ENCODE peak calls at places on chromosomes 7 and 10, in four cellular contexts. I is H1, U is K562, X is HepG2. J is an unnamed sample. For H3K4me1, the result is how much of the 10 kb centered on the place peaks cover.

GRCh38 chr10:25018703-25019102 is 2.3 kb downstream of the THNSL1 start:
- DNase-seq in U (no peak), I (no peak), X (no peak), J (no peak)

GRCh38 chr10:126959906-126960685 is 54.9 kb downstream of the DOCK1 start:
- DNase-seq in I (no peak), U (no peak), X (no peak), J (no peak)

GRCh38 chr7:139730746-139731612 is 46.8 kb downstream of the HIPK2 start:
- DNase-seq in U (no peak), I (no peak), X (no peak), J (no peak)

GRCh38 chr7:19621740-19622139 is 87.1 kb downstream of the POLR1F start:
- DNase-seq in U (no peak), X (no peak), I (no peak), J (peak)

GRCh38 chr10:74754397-74754796 is 72.0 kb upstream of the KAT6B start:
- DNase-seq in X (no peak), U (no peak), I (no peak), J (no peak)

GRCh38 chr10:18164771-18165361 is 24.6 kb downstream of the CACNB2 start:
- DNase-seq in U (no peak), X (no peak), I (no peak), J (no peak)

GRCh38 chr7:131581241-131582157 is 25.1 kb upstream of the PODXL start:
- DNase-seq in I (peak), X (no peak), U (no peak), J (no peak)

GRCh38 chr10:35739998-35740397 is 97.9 kb upstream of the FZD8 start:
- DNase-seq in X (no peak), U (no peak), I (no peak), J (no peak)

GRCh38 chr10:59362991-59363390 is 642 bp upstream of the FAM13C start:
- DNase-seq in X (no peak), U (no peak), I (peak), J (no peak)

GRCh38 chr7:6012355-6013104 is 3.5 kb downstream of the AIMP2 start:
- DNase-seq in I (no peak), X (no peak), U (no peak), J (no peak)

GRCh38 chr10:101576229-101576863 is 11.7 kb downstream of the POLL start:
- DNase-seq in U (peak), I (no peak), X (no peak), J (no peak)

GRCh38 chr10:23869996-23870395 is 338.9 kb upstream of the KIAA1217 start:
- DNase-seq in I (no peak), X (no peak), U (no peak), J (no peak)

GRCh38 chr10:22476601-22477364 is 131.5 kb downstream of the SPAG6 start:
- DNase-seq in X (no peak), I (peak), U (no peak), J (no peak)

GRCh38 chr10:128068398-128069285 is 57.6 kb downstream of the MKI67 start:
- DNase-seq in I (no peak), U (no peak), X (no peak), J (no peak)

GRCh38 chr7:64878684-64879083 is 24.4 kb upstream of the ZNF273 start:
- DNase-seq in U (peak), X (no peak), I (no peak), J (no peak)

GRCh38 chr10:42984761-42985325 is 92.0 kb upstream of the RET start:
- DNase-seq in I (peak), U (no peak), X (no peak), J (no peak)

GRCh38 chr10:113986316-113986715 is 57.4 kb upstream of the ADRB1 start:
- DNase-seq in X (no peak), I (no peak), U (no peak), J (no peak)

GRCh38 chr7:113629244-113629643 is 289.6 kb downstream of the PPP1R3A start:
- DNase-seq in X (no peak), U (no peak), I (no peak), J (no peak)

GRCh38 chr10:454860-455259 is 234.6 kb downstream of the DIP2C start:
- DNase-seq in X (no peak), U (no peak), I (no peak), J (peak)

GRCh38 chr7:2802504-2803341 is 41.4 kb downstream of the GNA12 start:
- DNase-seq in I (peak), U (no peak), X (peak), J (no peak)

GRCh38 chr7:77877800-77878199 is 79.2 kb downstream of the PHTF2 start:
- DNase-seq in I (no peak), U (no peak), X (no peak), J (no peak)

GRCh38 chr10:110859206-110859946 is 12.4 kb upstream of the PDCD4 start:
- DNase-seq in X (no peak), U (no peak), I (peak), J (no peak)

GRCh38 chr10:46539596-46540411 is 16.7 kb downstream of the GPRIN2 start:
- DNase-seq in U (no peak), I (no peak), X (peak), J (no peak)

GRCh38 chr7:1810521-1810920 is 140.4 kb downstream of the ELFN1 start:
- DNase-seq in I (no peak), X (no peak), U (no peak), J (no peak)

GRCh38 chr10:20616056-20616671 is 280.9 kb downstream of the NEBL start:
- DNase-seq in U (no peak), X (no peak), I (no peak), J (no peak)

GRCh38 chr10:43390791-43391190 is 18.2 kb downstream of the HNRNPF start:
- DNase-seq in I (no peak), U (no peak), X (peak), J (no peak)

GRCh38 chr7:103240806-103241205 is 56.4 kb upstream of the PMPCB start:
- DNase-seq in U (no peak), X (no peak), I (no peak), J (no peak)

GRCh38 chr10:114714281-114714741 is 56.2 kb upstream of the ABLIM1 start:
- DNase-seq in X (peak), U (no peak), I (no peak), J (no peak)

DNA sequence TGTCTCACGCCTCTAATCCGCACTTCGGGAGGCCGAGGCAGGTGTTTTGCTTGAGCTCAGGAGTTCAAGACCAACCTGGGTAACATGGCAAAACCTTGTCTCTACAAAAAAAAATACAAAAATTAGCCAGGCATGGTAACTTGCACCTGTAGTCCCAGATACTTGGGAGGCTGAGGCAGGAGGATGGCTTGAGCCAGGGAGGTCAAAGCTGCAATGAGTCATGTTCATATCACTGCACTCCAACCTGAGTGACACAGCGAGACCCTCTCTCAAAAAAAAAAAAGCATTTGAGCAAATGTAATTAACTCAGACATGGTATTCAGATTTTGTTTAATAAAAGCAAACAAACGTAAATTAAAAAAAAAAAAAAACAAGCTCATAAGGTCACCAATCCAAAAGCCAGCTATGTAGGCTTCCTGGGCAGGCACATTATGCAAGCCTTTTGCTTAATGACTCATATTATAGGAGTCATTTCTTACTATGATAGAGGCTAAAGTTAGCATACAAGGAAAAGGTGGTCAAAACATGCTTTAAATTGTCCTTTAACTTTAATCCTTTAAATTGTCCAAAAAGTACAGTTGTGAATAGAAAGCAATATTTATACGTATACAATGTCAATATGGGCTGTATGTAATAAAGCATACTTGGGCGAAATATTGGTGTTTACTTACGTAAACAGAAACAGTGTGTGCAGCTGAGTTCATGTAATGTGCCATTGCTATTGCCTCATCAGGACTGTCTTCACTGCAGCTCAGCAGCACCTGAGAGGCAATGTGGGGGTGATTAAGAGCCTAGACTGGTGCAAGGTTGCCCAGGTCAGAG is 13.0 kb downstream of the AKR1D1 start:
- DNase-seq in I (no peak), X (peak), U (no peak), J (no peak)
- TF ChIP-seq FOSL1 in I (no peak), X (no peak), U (peak), J (peak)

GRCh38 chr10:62049815-62050626 is 148.5 kb downstream of the ARID5B start:
- DNase-seq in X (no peak), U (no peak), I (no peak), J (no peak)

GRCh38 chr10:62047240-62047897 is 145.9 kb downstream of the ARID5B start:
- DNase-seq in U (no peak), X (no peak), I (no peak), J (no peak)

GRCh38 chr10:62047960-62048383 is 146.5 kb downstream of the ARID5B start:
- DNase-seq in X (peak), U (no peak), I (no peak), J (no peak)

GRCh38 chr10:62048919-62049636 is 147.6 kb downstream of the ARID5B start:
- DNase-seq in I (peak), U (peak), X (peak), J (no peak)

GRCh38 chr10:62048473-62048872 is 147.0 kb downstream of the ARID5B start:
- DNase-seq in I (no peak), U (no peak), X (no peak), J (no peak)
- H3K4me1 ChIP-seq in I (under half), U (under half), X (half or more), J (under half)

GRCh38 chr7:54888067-54888735 is 129.2 kb upstream of the SEC61G start:
- DNase-seq in U (no peak), X (no peak), I (peak), J (no peak)
- TF ChIP-seq FOSL1 in U (no peak), X (no peak), I (no peak), J (no peak)

GRCh38 chr7:15041226-15041625 is 138.7 kb upstream of the DGKB start:
- DNase-seq in U (no peak), X (no peak), I (no peak), J (no peak)

GRCh38 chr7:15046851-15047250 is 144.3 kb upstream of the DGKB start:
- DNase-seq in U (no peak), X (no peak), I (no peak), J (no peak)

GRCh38 chr7:15042285-15042684 is 139.7 kb upstream of the DGKB start:
- DNase-seq in X (no peak), I (no peak), U (no peak), J (no peak)
- H3K4me1 ChIP-seq in X (under half), I (under half), U (under half), J (under half)

GRCh38 chr7:49776994-49777393 is 3.6 kb downstream of the VWC2 start:
- DNase-seq in U (no peak), I (peak), X (peak), J (no peak)
- TF ChIP-seq FOSL1 in U (no peak), I (no peak), X (no peak), J (no peak)

GRCh38 chr10:3808689-3809199 is 23.7 kb upstream of the KLF6 start:
- DNase-seq in U (no peak), I (no peak), X (no peak), J (no peak)
- H3K4me1 ChIP-seq in U (half or more), I (under half), X (half or more), J (half or more)

DNA sequence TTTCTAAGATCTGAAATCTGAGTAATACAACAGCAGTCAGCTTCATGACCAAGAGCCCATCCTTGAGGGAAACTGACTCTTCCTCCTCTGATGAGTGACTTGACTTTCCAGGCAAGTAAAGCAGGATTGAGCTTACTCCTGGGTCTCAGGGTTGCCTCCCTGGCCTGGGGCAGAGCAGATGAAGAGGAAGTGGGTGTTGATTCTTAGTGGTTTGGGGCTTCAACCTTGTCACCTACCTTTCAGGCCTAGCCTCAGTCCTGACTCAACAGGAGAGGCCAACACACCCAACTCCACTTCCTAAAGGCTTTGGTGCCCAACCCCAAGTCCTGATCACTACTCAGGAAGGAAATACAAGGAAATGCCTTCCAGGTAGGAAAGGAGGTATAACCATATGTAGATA is 54.1 kb downstream of the KCNMA1 start:
- DNase-seq in X (no peak), I (no peak), U (no peak), J (no peak)
- TF ChIP-seq FOSL1 in X (no peak), I (no peak), U (no peak), J (no peak)

DNA sequence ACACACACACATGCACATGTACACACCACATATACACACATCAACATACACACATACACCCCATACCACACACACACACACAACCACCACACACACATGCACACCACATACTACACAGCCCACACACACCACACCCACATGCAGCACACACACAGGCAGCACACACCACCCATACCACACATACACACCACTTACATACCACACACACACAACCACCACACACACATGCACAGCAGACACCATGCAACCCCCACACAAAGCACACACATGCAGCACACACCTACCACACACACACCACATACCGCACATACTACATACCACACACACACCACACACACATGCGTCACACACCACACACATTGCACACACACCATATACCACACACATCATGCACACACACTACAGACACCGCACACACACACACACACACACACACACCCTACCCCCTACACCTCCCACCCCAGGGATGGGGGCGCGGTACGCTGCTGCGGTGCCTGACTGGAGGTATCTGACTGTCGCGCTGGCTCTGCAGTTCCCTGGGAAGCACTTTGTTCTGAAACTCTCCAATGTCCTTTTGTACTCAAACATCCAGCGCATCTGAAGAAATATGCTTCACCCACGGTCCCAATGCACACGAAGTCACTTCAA is 5.4 kb upstream of the TRPV6 start:
- DNase-seq in I (no peak), U (no peak), X (no peak), J (no peak)
- H3K4me1 ChIP-seq in I (under half), U (under half), X (under half), J (under half)

DNA sequence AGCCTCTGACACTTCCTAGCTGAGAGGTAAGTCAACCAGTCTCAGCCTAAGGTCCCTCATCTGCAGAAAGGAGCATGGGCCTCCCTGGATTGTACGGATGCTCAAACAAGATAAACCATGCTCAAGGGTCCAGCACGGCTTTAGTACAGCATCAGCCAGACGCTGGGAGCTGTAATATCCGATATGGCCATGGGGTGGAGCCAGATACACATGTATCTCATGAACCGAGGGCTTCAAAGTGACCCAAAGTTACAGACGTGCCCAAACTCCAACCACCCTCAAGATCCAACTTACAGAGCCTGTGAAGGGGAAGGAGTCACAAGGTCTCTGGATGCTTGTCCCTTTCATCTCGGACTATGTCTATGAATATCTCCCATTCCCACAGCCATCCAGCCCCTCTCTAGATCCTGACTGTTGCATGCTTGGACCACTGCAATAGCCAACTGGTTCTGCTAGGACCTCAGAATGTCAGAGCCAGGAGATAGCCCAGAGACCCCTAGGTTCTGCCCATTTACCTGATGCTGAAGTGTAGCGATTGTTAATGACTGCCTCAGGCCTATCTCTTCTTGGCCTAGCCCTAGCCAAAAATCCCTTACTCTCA is 142.4 kb downstream of the SH3PXD2A start:
- DNase-seq in U (peak), X (peak), I (peak), J (peak)
- TF ChIP-seq FOSL1 in U (no peak), X (no peak), I (no peak), J (no peak)

DNA sequence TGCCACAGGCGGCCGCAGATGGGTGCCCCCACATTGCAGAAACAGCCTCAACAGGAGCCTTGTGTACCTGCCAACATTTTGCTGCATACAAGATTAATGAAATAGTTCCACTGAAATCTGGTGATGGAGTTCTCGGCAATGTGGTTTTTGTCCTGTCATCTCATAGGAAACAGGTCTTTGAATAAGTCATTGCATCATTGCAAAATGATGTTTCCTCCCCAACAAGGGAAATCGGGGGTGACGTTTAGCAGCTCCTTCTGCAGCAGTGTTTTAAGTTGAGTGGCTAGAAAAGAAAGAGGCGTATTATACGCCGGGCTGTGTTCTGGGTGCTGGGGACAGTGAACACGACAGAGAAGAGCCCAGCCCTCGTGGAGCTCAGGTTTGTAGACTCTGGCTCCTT is 177.0 kb downstream of the PRKAG2 start:
- DNase-seq in X (no peak), I (no peak), U (no peak), J (no peak)
- H3K4me1 ChIP-seq in X (under half), I (under half), U (under half), J (under half)